ENCODE peak calls at places on chromosomes 7 and 10, in five cellular contexts. One of them, this sample, is unnamed.

GRCh38 chr7:4748267-4748666 is 27.2 kb upstream of the AP5Z1 start:
- DNase-seq in body of pancreas: no peak
- DNase-seq in lower lobe of right lung: no peak
- DNase-seq in A549: no peak
- DNase-seq in astrocyte: no peak
- DNase-seq in this sample: no peak

GRCh38 chr10:84548869-84549268 is 220.5 kb downstream of the CCSER2 start:
- DNase-seq in body of pancreas: no peak
- DNase-seq in A549: no peak
- DNase-seq in lower lobe of right lung: no peak
- DNase-seq in astrocyte: no peak
- DNase-seq in this sample: no peak

GRCh38 chr10:62384057-62384446 is 9.9 kb downstream of the ZNF365 start:
- DNase-seq in body of pancreas: no peak
- DNase-seq in A549: peak
- DNase-seq in astrocyte: peak
- DNase-seq in lower lobe of right lung: no peak
- DNase-seq in this sample: peak

GRCh38 chr10:95406651-95407280 is 116.0 kb upstream of the PDLIM1 start:
- DNase-seq in astrocyte: no peak
- DNase-seq in lower lobe of right lung: peak
- DNase-seq in body of pancreas: peak
- DNase-seq in A549: peak
- DNase-seq in this sample: no peak

GRCh38 chr10:103716206-103717160 is 138.9 kb downstream of the SH3PXD2A start:
- DNase-seq in A549: no peak
- DNase-seq in astrocyte: no peak
- DNase-seq in lower lobe of right lung: no peak
- DNase-seq in body of pancreas: peak
- DNase-seq in this sample: no peak

GRCh38 chr7:69775231-69775771 is 177.0 kb downstream of the AUTS2 start:
- DNase-seq in body of pancreas: no peak
- DNase-seq in astrocyte: peak
- DNase-seq in A549: peak
- DNase-seq in lower lobe of right lung: no peak
- DNase-seq in this sample: no peak

GRCh38 chr10:112810651-112811215 is 139.3 kb upstream of the TCF7L2 start:
- DNase-seq in astrocyte: peak
- DNase-seq in lower lobe of right lung: no peak
- DNase-seq in A549: no peak
- DNase-seq in body of pancreas: no peak
- DNase-seq in this sample: no peak

GRCh38 chr10:101330236-101331225 is 23.4 kb upstream of the BTRC start:
- DNase-seq in astrocyte: peak
- DNase-seq in body of pancreas: no peak
- DNase-seq in lower lobe of right lung: no peak
- DNase-seq in A549: no peak
- DNase-seq in this sample: peak

GRCh38 chr7:69736411-69736810 is 138.1 kb downstream of the AUTS2 start:
- DNase-seq in A549: no peak
- DNase-seq in astrocyte: no peak
- DNase-seq in lower lobe of right lung: no peak
- DNase-seq in body of pancreas: no peak
- DNase-seq in this sample: no peak

GRCh38 chr7:127655720-127656119 is 3.7 kb downstream of the SND1 start:
- DNase-seq in astrocyte: no peak
- DNase-seq in body of pancreas: no peak
- DNase-seq in A549: no peak
- DNase-seq in lower lobe of right lung: no peak
- DNase-seq in this sample: no peak

GRCh38 chr10:23344251-23344841 is at the start of gene C10orf67:
- DNase-seq in A549: peak
- DNase-seq in astrocyte: peak
- DNase-seq in lower lobe of right lung: peak
- DNase-seq in body of pancreas: peak
- DNase-seq in this sample: no peak

GRCh38 chr10:34203966-34204630 is 611.0 kb downstream of the PARD3 start:
- DNase-seq in lower lobe of right lung: no peak
- DNase-seq in A549: no peak
- DNase-seq in astrocyte: no peak
- DNase-seq in body of pancreas: no peak
- DNase-seq in this sample: no peak

GRCh38 chr10:82397859-82398258 is 522.9 kb downstream of the NRG3 start:
- DNase-seq in A549: no peak
- DNase-seq in body of pancreas: no peak
- DNase-seq in astrocyte: no peak
- DNase-seq in lower lobe of right lung: no peak
- DNase-seq in this sample: no peak

GRCh38 chr10:33137356-33138007 is 179.5 kb upstream of the ITGB1 start:
- DNase-seq in astrocyte: no peak
- DNase-seq in body of pancreas: no peak
- DNase-seq in lower lobe of right lung: no peak
- DNase-seq in A549: no peak
- DNase-seq in this sample: no peak

GRCh38 chr10:110864662-110865140 is 7.0 kb upstream of the PDCD4 start:
- DNase-seq in body of pancreas: peak
- DNase-seq in lower lobe of right lung: no peak
- DNase-seq in A549: no peak
- DNase-seq in astrocyte: no peak
- DNase-seq in this sample: no peak

GRCh38 chr7:30524545-30524944 is 19.9 kb upstream of the GGCT start:
- DNase-seq in astrocyte: no peak
- DNase-seq in A549: no peak
- DNase-seq in lower lobe of right lung: no peak
- DNase-seq in body of pancreas: no peak
- DNase-seq in this sample: no peak

GRCh38 chr7:15158141-15158810 is 255.7 kb upstream of the DGKB start:
- DNase-seq in astrocyte: no peak
- DNase-seq in body of pancreas: no peak
- DNase-seq in A549: no peak
- DNase-seq in lower lobe of right lung: no peak
- DNase-seq in this sample: no peak

GRCh38 chr7:68203246-68203645 is 1206.6 kb downstream of the TYW1 start:
- DNase-seq in lower lobe of right lung: no peak
- DNase-seq in A549: no peak
- DNase-seq in astrocyte: no peak
- DNase-seq in body of pancreas: no peak
- DNase-seq in this sample: no peak

GRCh38 chr10:91944880-91945630 is 21.5 kb downstream of the BTAF1 start:
- DNase-seq in body of pancreas: no peak
- DNase-seq in astrocyte: peak
- DNase-seq in lower lobe of right lung: no peak
- DNase-seq in A549: no peak
- DNase-seq in this sample: no peak

GRCh38 chr7:73885975-73886798 is 25.2 kb downstream of the TMEM270 start:
- DNase-seq in astrocyte: peak
- DNase-seq in lower lobe of right lung: no peak
- DNase-seq in body of pancreas: peak
- DNase-seq in A549: no peak
- DNase-seq in this sample: no peak

GRCh38 chr10:50497758-50498157 is 126.0 kb downstream of the SGMS1 start:
- DNase-seq in lower lobe of right lung: no peak
- DNase-seq in body of pancreas: no peak
- DNase-seq in A549: peak
- DNase-seq in astrocyte: peak
- DNase-seq in this sample: no peak

GRCh38 chr7:44965937-44966730 is 12.7 kb downstream of the MYO1G start:
- DNase-seq in lower lobe of right lung: no peak
- DNase-seq in astrocyte: no peak
- DNase-seq in body of pancreas: no peak
- DNase-seq in A549: no peak
- DNase-seq in this sample: no peak

GRCh38 chr10:86440874-86441838 is 74.6 kb upstream of the GRID1 start:
- DNase-seq in body of pancreas: no peak
- DNase-seq in astrocyte: peak
- DNase-seq in A549: peak
- DNase-seq in lower lobe of right lung: no peak
- DNase-seq in this sample: peak

GRCh38 chr7:127683776-127684681 is 32.0 kb downstream of the SND1 start:
- DNase-seq in astrocyte: no peak
- DNase-seq in body of pancreas: no peak
- DNase-seq in A549: no peak
- DNase-seq in lower lobe of right lung: no peak
- DNase-seq in this sample: no peak

DNA sequence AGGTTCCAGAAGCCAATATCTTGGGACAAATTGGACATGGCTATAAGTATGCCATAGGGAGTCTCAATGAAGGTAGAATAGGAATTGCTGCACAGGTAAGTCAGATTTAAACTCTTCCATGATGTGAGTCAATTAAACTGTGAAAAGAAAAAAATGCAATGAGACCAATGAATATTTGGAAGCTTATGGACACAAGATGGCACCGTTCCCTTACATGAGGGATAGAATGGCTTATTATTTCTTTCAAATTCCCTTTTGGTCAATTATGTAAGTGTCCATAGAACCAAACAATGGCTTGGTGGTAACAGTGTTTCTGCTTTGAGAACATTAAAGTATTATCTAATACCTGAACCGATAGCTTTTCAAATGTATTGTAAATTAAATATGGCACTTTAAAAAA is 35.6 kb downstream of the ACADSB start:
- DNase-seq in A549: peak
- DNase-seq in astrocyte: no peak
- DNase-seq in lower lobe of right lung: no peak
- DNase-seq in body of pancreas: no peak
- DNase-seq in this sample: no peak
- TF ChIP-seq CTCF in A549: peak
- TF ChIP-seq CTCF in astrocyte: peak
- TF ChIP-seq CTCF in lower lobe of right lung: no peak
- TF ChIP-seq CTCF in body of pancreas: no peak
- TF ChIP-seq CTCF in this sample: no peak

GRCh38 chr7:99459087-99459486 is 6.9 kb downstream of the ATP5MF start:
- DNase-seq in A549: peak
- DNase-seq in astrocyte: no peak
- DNase-seq in lower lobe of right lung: no peak
- DNase-seq in body of pancreas: no peak
- DNase-seq in this sample: no peak
- H3K27ac ChIP-seq in A549: no peak
- H3K27ac ChIP-seq in astrocyte: no peak
- H3K27ac ChIP-seq in lower lobe of right lung: no peak
- H3K27ac ChIP-seq in body of pancreas: no peak
- H3K27ac ChIP-seq in this sample: no peak

DNA sequence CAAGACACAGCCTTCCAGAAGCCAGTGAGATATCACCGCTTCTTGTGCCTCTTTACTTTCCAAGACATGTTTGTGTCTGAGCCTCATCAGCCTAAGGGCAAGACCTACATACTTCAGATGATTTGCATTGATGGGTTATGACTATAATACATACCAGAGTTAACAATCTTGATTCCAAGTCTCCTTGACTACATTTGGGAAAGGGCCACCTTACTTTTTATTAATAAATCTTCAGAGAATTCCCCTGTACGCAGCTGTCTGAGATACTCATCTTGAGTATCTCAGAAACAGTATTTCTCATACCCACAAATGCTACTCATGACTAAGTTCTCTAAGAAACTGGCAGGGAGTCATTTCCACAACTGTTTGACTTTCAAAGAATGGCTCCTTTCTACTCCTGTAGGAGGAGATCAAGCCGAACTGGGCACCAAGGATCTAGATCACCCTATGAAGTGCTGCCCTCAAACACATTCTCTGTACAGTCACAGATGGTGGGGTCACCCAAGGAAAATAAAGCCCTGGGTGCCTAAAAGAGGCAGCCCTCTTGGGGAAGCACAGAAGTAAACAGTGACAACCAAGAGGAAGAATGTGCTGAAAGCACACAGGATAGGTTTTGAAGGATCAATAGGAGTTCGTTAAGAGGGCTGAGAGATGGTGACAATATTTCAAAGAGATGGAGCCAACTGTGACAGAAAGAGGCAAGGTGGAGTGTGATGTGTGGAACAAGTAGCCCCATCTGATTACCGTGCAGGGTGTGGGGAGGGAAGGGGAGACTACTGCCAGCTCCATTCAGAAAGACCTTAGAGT is 138.9 kb downstream of the JAZF1 start:
- DNase-seq in astrocyte: peak
- DNase-seq in A549: peak
- DNase-seq in body of pancreas: no peak
- DNase-seq in lower lobe of right lung: no peak
- DNase-seq in this sample: peak
- H3K4me3 ChIP-seq in astrocyte: no peak
- H3K4me3 ChIP-seq in A549: no peak
- H3K4me3 ChIP-seq in body of pancreas: no peak
- H3K4me3 ChIP-seq in lower lobe of right lung: no peak
- H3K4me3 ChIP-seq in this sample: no peak

GRCh38 chr10:13845897-13846296 is 259.1 kb downstream of the PRPF18 start:
- DNase-seq in body of pancreas: no peak
- DNase-seq in lower lobe of right lung: no peak
- DNase-seq in astrocyte: no peak
- DNase-seq in A549: no peak
- DNase-seq in this sample: no peak

GRCh38 chr10:13848530-13849425 is 262.0 kb downstream of the PRPF18 start:
- DNase-seq in astrocyte: no peak
- DNase-seq in A549: no peak
- DNase-seq in body of pancreas: no peak
- DNase-seq in lower lobe of right lung: no peak
- DNase-seq in this sample: no peak

GRCh38 chr10:13851906-13852305 is 265.1 kb downstream of the PRPF18 start:
- DNase-seq in astrocyte: no peak
- DNase-seq in A549: no peak
- DNase-seq in lower lobe of right lung: no peak
- DNase-seq in body of pancreas: no peak
- DNase-seq in this sample: no peak

GRCh38 chr10:13844651-13845050 is 257.9 kb downstream of the PRPF18 start:
- DNase-seq in A549: no peak
- DNase-seq in astrocyte: peak
- DNase-seq in body of pancreas: no peak
- DNase-seq in lower lobe of right lung: no peak
- DNase-seq in this sample: no peak

DNA sequence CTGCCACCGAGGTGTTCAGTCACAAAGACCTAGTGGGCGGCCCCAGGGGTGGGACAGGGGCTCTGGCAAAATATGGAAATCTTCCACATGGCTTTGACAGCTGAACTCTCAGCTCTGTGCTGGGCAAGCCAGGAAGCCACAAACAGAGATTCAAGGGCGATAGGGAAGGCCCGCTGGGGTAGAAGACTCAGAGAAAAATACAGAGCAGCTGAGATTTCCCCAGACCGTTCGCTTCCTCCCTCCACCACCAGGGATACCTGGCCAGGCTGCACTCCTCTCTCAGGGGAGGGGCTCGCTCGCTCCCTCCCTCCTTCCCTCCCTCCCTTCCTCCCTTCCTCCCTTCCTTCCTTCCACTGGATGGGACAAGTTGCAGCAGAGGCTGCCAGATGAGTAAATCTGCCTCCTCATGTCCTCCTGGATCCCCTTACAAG is 260.5 kb downstream of the PRPF18 start:
- DNase-seq in lower lobe of right lung: no peak
- DNase-seq in A549: no peak
- DNase-seq in body of pancreas: no peak
- DNase-seq in astrocyte: no peak
- DNase-seq in this sample: no peak
- TF ChIP-seq CTCF in lower lobe of right lung: no peak
- TF ChIP-seq CTCF in A549: no peak
- TF ChIP-seq CTCF in body of pancreas: no peak
- TF ChIP-seq CTCF in astrocyte: no peak
- TF ChIP-seq CTCF in this sample: no peak